ENCODE peak calls at places on chromosomes 11 and 22, in seven cellular contexts. I is thoracic aorta; G is tibial nerve; A is spleen; L is fibroblast of lung; C is CD4-positive, alpha-beta T cell; Q is suprapubic skin. P is an unnamed sample.

GRCh38 chr22:46613606-46613997 is 6.6 kb upstream of the GRAMD4 start:
- DNase-seq in I (no peak), G (no peak), A (peak), L (peak), C (no peak), Q (no peak), P (no peak)

GRCh38 chr22:39299829-39300178 is 19.6 kb downstream of the RPL3 start:
- DNase-seq in I (no peak), G (no peak), A (no peak), L (peak), C (no peak), Q (no peak), P (no peak)

GRCh38 chr22:19998991-19999820 is 17.4 kb downstream of the ARVCF start:
- DNase-seq in I (no peak), G (no peak), A (peak), L (no peak), C (no peak), Q (peak), P (no peak)

GRCh38 chr11:1564535-1565172 is 7.4 kb downstream of the DUSP8 start:
- DNase-seq in I (peak), G (no peak), A (peak), L (peak), C (no peak), Q (peak), P (no peak)

GRCh38 chr11:32259641-32260081 is 168.8 kb downstream of the RCN1 start:
- DNase-seq in I (no peak), G (no peak), A (no peak), L (peak), C (no peak), Q (no peak), P (no peak)

GRCh38 chr22:50673231-50674126 is 856 bp downstream of the SHANK3 start:
- DNase-seq in I (no peak), G (no peak), A (no peak), L (no peak), C (no peak), Q (no peak), P (no peak)

GRCh38 chr11:109424893-109425292 is 2.9 kb downstream of the C11orf87 start:
- DNase-seq in I (no peak), G (no peak), A (no peak), L (no peak), C (no peak), Q (no peak), P (no peak)

GRCh38 chr11:45331839-45332485 is 45.8 kb upstream of the SYT13 start:
- DNase-seq in I (no peak), G (no peak), A (no peak), L (no peak), C (no peak), Q (no peak), P (no peak)

GRCh38 chr11:122791411-122791810 is 46.9 kb upstream of the CRTAM start:
- DNase-seq in I (no peak), G (no peak), A (no peak), L (peak), C (no peak), Q (no peak), P (no peak)

GRCh38 chr11:6229911-6230310 is 4.5 kb downstream of the FHIP1B start:
- DNase-seq in I (no peak), G (no peak), A (no peak), L (no peak), C (no peak), Q (no peak), P (no peak)

GRCh38 chr11:77038825-77039326 is 4.7 kb downstream of the B3GNT6 start:
- DNase-seq in I (no peak), G (no peak), A (no peak), L (no peak), C (no peak), Q (no peak), P (no peak)

GRCh38 chr22:30754971-30755759 is 60.5 kb downstream of the OSBP2 start:
- DNase-seq in I (no peak), G (no peak), A (no peak), L (peak), C (peak), Q (no peak), P (no peak)

GRCh38 chr11:11822946-11823345 is 18.8 kb upstream of the USP47 start:
- DNase-seq in I (no peak), G (no peak), A (no peak), L (no peak), C (no peak), Q (no peak), P (no peak)

GRCh38 chr22:31969789-31970489 is 25.6 kb downstream of the YWHAH start:
- DNase-seq in I (no peak), G (no peak), A (peak), L (peak), C (peak), Q (no peak), P (no peak)

GRCh38 chr11:65663634-65664200 is 1.0 kb upstream of the RELA start:
- DNase-seq in I (no peak), G (no peak), A (peak), L (peak), C (no peak), Q (peak), P (no peak)

GRCh38 chr11:20057055-20057943 is 103.0 kb downstream of the DBX1 start:
- DNase-seq in I (no peak), G (no peak), A (no peak), L (peak), C (no peak), Q (no peak), P (no peak)

GRCh38 chr22:46561435-46561905 is 24.1 kb upstream of the CELSR1 start:
- DNase-seq in I (no peak), G (no peak), A (peak), L (no peak), C (no peak), Q (peak), P (no peak)

GRCh38 chr11:1554981-1555712 is 16.9 kb downstream of the DUSP8 start:
- DNase-seq in I (no peak), G (no peak), A (no peak), L (no peak), C (no peak), Q (peak), P (no peak)

GRCh38 chr11:103889679-103890078 is 146.8 kb upstream of the DDI1 start:
- DNase-seq in I (no peak), G (no peak), A (no peak), L (no peak), C (no peak), Q (no peak), P (no peak)
- H3K27ac ChIP-seq in I (no peak), G (no peak), A (no peak), L (no peak), C (no peak), Q (no peak), P (no peak)

DNA sequence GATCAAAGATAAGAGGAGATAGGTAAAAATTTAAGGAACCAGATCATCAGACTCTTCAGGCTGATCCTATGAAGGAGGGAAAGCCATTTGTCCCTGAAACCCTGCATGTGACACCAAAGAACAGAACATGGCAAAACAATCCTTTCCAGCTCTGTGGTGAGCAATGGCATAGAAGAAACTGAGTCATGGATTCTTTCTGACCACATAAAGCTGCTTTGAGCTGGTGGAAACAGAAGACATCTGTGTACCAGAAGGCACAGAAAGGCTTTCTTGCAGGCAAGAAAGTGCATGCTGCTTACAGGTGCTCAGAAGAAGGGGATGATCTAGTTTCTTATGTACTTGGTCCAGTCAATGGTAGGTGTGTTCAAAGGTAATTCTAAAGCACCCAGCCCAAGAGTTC is 45.0 kb upstream of the APOA1 start:
- DNase-seq in I (no peak), G (no peak), A (no peak), L (peak), C (no peak), Q (no peak), P (no peak)
- H3K27ac ChIP-seq in I (no peak), G (no peak), A (no peak), L (peak), C (no peak), Q (no peak), P (no peak)

DNA sequence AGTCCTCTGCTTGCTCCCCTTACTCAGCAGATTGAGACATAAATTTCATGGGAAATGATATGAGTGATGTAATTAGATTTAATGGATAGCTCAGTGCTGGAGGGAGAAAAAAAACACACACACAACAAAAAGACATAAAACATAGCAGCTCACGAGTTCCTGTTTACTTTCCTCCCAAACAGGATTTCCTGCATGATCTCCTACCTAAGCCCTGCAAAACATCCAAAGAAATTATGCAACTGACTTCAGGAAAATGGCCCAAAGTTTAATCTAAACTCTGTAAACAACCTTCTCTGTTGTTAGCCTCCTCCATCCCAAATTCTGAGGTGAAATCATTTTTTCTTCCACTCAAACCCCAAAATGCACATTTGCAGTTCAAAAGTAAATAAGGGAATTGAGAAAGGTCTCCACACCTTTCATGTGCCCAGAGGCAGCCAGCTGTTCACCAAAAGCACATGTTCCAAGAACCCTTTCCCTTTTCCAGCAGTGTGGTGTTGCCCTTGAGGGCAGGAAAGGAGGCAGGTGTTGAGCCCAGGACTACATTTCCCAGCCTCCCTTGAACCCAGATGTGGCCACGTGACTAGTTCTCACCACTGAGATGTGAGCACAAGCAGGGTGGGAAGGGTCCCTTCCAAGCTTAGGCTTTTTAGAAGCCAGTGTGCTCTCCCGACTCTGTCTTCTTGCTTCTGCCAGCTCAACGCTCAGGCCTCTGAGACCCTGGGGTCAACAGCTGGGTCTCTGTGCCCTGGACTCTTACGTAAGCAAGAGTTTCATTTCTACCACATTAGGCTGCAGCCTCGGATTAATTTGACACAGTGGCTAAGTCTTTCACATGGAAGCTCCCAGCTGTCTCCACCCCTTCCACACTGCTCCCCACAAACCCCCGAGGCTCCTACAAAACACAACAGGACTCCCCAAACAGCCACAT is 301.2 kb downstream of the CTTN start:
- DNase-seq in I (no peak), G (no peak), A (peak), L (no peak), C (no peak), Q (no peak), P (no peak)
- H3K27ac ChIP-seq in I (no peak), G (no peak), A (peak), L (no peak), C (no peak), Q (no peak), P (no peak)

GRCh38 chr11:112659185-112659584 is 302.0 kb upstream of the NCAM1 start:
- DNase-seq in I (no peak), G (no peak), A (no peak), L (no peak), C (no peak), Q (no peak), P (no peak)

GRCh38 chr11:112656772-112657428 is 304.3 kb upstream of the NCAM1 start:
- DNase-seq in I (no peak), G (no peak), A (no peak), L (peak), C (no peak), Q (no peak), P (no peak)

GRCh38 chr11:112655386-112655785 is 305.8 kb upstream of the NCAM1 start:
- DNase-seq in I (peak), G (peak), A (no peak), L (peak), C (no peak), Q (no peak), P (peak)

GRCh38 chr11:112661571-112661970 is 299.6 kb upstream of the NCAM1 start:
- DNase-seq in I (no peak), G (no peak), A (no peak), L (no peak), C (no peak), Q (no peak), P (no peak)

DNA sequence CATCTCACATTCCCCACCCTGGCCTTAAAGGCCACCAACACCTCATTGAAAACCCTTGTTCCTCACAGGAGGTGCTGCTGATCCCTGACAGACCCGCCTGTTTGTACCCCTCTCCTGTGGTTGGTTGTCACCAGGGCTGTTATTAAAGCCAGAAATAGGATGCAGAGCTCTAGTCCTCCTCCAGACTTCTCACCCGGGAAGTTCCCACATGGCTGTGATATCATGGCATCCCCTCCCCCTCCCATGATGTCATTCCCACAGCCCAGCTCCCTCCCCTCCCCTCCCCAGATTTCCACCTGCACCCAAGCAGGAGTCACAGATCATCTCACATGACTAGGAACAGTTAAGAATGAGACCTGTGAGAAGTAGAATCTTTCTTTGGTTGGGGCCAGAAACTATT is 302.7 kb upstream of the NCAM1 start:
- DNase-seq in I (no peak), G (no peak), A (no peak), L (no peak), C (no peak), Q (no peak), P (no peak)
- H3K27ac ChIP-seq in I (no peak), G (no peak), A (no peak), L (no peak), C (no peak), Q (no peak), P (no peak)

GRCh38 chr11:110491577-110492352 is 62.0 kb downstream of the FDX1 start:
- DNase-seq in I (no peak), G (no peak), A (no peak), L (no peak), C (no peak), Q (no peak), P (no peak)
- H3K27ac ChIP-seq in I (no peak), G (no peak), A (no peak), L (no peak), C (no peak), Q (no peak), P (no peak)

GRCh38 chr11:47553417-47553746 is 450 bp upstream of the CELF1 start:
- DNase-seq in I (no peak), G (peak), A (no peak), L (no peak), C (peak), Q (no peak), P (no peak)
- H3K27ac ChIP-seq in I (peak), G (peak), A (peak), L (peak), C (no peak), Q (peak), P (peak)

DNA sequence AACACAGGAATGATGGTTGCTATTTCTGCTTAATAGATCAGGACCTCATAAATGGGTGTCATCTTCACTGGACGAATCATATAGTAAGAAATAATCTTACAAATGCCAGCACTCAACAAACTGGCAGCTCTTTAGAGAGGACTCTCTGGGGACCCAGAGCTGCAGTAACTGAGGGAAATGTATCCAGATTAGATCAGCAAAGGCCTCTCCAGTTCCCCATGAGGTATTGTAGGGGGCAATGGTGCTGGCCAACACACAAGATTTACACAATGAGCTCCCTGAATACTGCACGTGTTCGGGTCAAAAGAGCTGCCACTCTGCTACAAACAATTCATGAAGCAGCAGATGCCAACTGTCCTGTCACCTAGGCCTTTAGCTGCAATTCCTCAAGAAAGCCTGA is 110.2 kb downstream of the RBFOX2 start:
- DNase-seq in I (no peak), G (no peak), A (no peak), L (no peak), C (no peak), Q (no peak), P (no peak)
- H3K27ac ChIP-seq in I (no peak), G (no peak), A (no peak), L (no peak), C (no peak), Q (no peak), P (peak)

DNA sequence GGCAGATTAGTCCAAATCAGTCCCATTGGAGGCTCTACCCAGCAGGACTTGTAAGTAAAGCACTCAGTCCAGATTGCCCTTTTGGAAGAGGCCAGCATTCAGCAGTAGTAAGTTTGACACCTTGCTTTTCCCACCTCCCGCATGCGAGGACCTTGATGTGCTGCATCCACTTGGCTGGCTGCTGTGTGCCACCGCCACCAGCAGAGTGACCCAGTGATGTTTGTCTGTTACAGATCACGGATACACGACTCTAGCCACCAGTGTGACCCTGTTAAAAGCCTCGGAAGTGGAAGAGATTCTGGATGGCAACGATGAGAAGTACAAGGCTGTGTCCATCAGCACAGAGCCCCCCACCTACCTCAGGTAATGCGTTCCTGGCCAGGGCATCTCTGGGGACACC is 6.6 kb downstream of the SMARCB1 start:
- DNase-seq in I (no peak), G (no peak), A (peak), L (no peak), C (no peak), Q (no peak), P (no peak)
- H3K27ac ChIP-seq in I (no peak), G (no peak), A (no peak), L (no peak), C (no peak), Q (no peak), P (no peak)

GRCh38 chr11:3810951-3811350 is 2.6 kb downstream of the PGAP2 start:
- DNase-seq in I (no peak), G (no peak), A (peak), L (no peak), C (no peak), Q (no peak), P (no peak)
- H3K27ac ChIP-seq in I (no peak), G (no peak), A (no peak), L (no peak), C (no peak), Q (no peak), P (peak)